ENCODE peak calls at places on chromosomes 16 and 17, in six cellular contexts. H is stimulated activated CD8-positive, alpha-beta memory T cell treated with anti-CD3 and anti-CD28 coated beads, Interleukin-15, amount 100 ng/mL, for 48 hours; V is NCI-H748 treated with DMSO at 0.1 percent for 48 hours; G is CD4-positive, alpha-beta T cell; I is NCI-H460; Z is tibial nerve. A is an unnamed sample.
A peak's percentile ranks its signal among the peaks of the same experiment; 100 is the strongest.

GRCh38 chr17:2054740-2055493 is at the start of gene HIC1:
- DNase-seq in H (peak; percentile 74), G (peak; percentile 72), V (peak; percentile 59), I (peak; percentile 46), Z (peak; percentile 71), A (no peak)

GRCh38 chr17:50117202-50118040 is 12.5 kb downstream of the SAMD14 start:
- DNase-seq in G (peak; percentile 47), I (peak; percentile 30), V (no peak), Z (no peak), H (peak; percentile 36), A (no peak)

GRCh38 chr16:72859581-72859980 is 188.3 kb downstream of the ZFHX3 start:
- DNase-seq in Z (no peak), H (no peak), I (no peak), V (no peak), G (no peak), A (no peak)

GRCh38 chr17:75809631-75810111 is 25.1 kb downstream of the UNK start:
- DNase-seq in Z (no peak), V (no peak), H (no peak), I (no peak), G (no peak), A (no peak)

GRCh38 chr17:75876938-75877751 is 1.2 kb downstream of the TRIM47 start:
- DNase-seq in G (no peak), Z (peak; percentile 92), H (no peak), V (no peak), I (peak; percentile 85), A (peak; percentile 24)

GRCh38 chr16:11639925-11640899 is 28.0 kb upstream of the SNN start:
- DNase-seq in G (no peak), Z (peak; percentile 72), V (no peak), I (peak; percentile 99), H (no peak), A (no peak)

GRCh38 chr17:35116845-35117244 is 2.8 kb downstream of the RAD51D start:
- DNase-seq in G (no peak), H (no peak), Z (no peak), I (no peak), V (no peak), A (no peak)

GRCh38 chr17:7932949-7933348 is 943 bp downstream of the CNTROB start:
- DNase-seq in G (no peak), H (no peak), Z (no peak), I (no peak), V (peak; percentile 11), A (no peak)

GRCh38 chr17:68954146-68954971 is 833 bp downstream of the ABCA8 start:
- DNase-seq in V (no peak), Z (no peak), I (no peak), H (no peak), G (no peak), A (no peak)

GRCh38 chr16:84768798-84769177 is 51.0 kb upstream of the CRISPLD2 start:
- DNase-seq in V (no peak), I (no peak), Z (no peak), H (no peak), G (no peak), A (no peak)

GRCh38 chr16:17914168-17914567 is 422.4 kb downstream of the NPIPA8 start:
- DNase-seq in Z (no peak), G (no peak), I (no peak), V (no peak), H (no peak), A (no peak)

GRCh38 chr17:63841350-63842172 is 924 bp downstream of the SMARCD2 start:
- DNase-seq in H (no peak), V (no peak), Z (no peak), G (no peak), I (no peak), A (peak; percentile 13)

GRCh38 chr17:77327181-77327565 is 186.4 kb downstream of the SEC14L1 start:
- DNase-seq in H (no peak), Z (peak; percentile 12), I (no peak), V (no peak), G (no peak), A (no peak)

GRCh38 chr17:57420674-57421392 is 164.5 kb downstream of the MSI2 start:
- DNase-seq in V (peak; percentile 95), I (no peak), G (no peak), Z (no peak), H (no peak), A (peak; percentile 89)

GRCh38 chr17:51152766-51153209 is 571 bp upstream of the NME1 start:
- DNase-seq in H (no peak), Z (no peak), G (no peak), V (peak; percentile 52), I (no peak), A (no peak)

GRCh38 chr16:29663020-29663828 is at the start of gene SPN:
- DNase-seq in V (no peak), I (no peak), H (no peak), G (peak; percentile 36), Z (no peak), A (no peak)

GRCh38 chr16:67962135-67962534 is 6.3 kb downstream of the SLC12A4 start:
- DNase-seq in G (no peak), I (no peak), H (no peak), Z (no peak), V (no peak), A (no peak)

GRCh38 chr17:47273245-47273644 is 19.6 kb downstream of the ITGB3 start:
- DNase-seq in G (no peak), H (no peak), V (no peak), Z (no peak), I (no peak), A (no peak)

GRCh38 chr16:85306071-85306792 is 194.0 kb upstream of the CIBAR2 start:
- DNase-seq in I (peak; percentile 17), Z (peak; percentile 85), V (no peak), G (peak; percentile 78), H (peak; percentile 69), A (no peak)

GRCh38 chr16:57091990-57092785 is at the start of gene CPNE2:
- DNase-seq in I (peak; percentile 64), G (peak; percentile 10), V (no peak), H (no peak), Z (no peak), A (peak; percentile 25)

GRCh38 chr16:4409081-4409932 is 7.1 kb downstream of the CORO7 start:
- DNase-seq in Z (no peak), I (no peak), G (no peak), V (no peak), H (no peak), A (no peak)

A was measured in COR-L47.